ENCODE peak calls at places on chromosomes 1 and 21, in nine cellular contexts. X, F, C, G, D, T, U, K and O are unnamed samples.

GRCh38 chr1:115668579-115668978 is 26.8 kb downstream of the VANGL1 start:
- DNase-seq in C (no peak), U (no peak), D (no peak), X (no peak), T (no peak), K (no peak), G (no peak), F (no peak), O (no peak)

GRCh38 chr1:66309006-66309741 is 224.8 kb upstream of the SGIP1 start:
- DNase-seq in T (no peak), D (no peak), F (no peak), X (no peak), G (no peak), C (no peak), K (no peak), U (no peak), O (no peak)

GRCh38 chr1:58430355-58431335 is 115.9 kb downstream of the OMA1 start:
- DNase-seq in T (no peak), U (no peak), K (no peak), X (no peak), C (no peak), G (no peak), F (no peak), D (no peak), O (no peak)

GRCh38 chr1:154326546-154327465 is 1.5 kb downstream of the ATP8B2 start:
- DNase-seq in T (no peak), D (no peak), F (no peak), C (no peak), G (peak), X (no peak), K (no peak), U (no peak), O (peak)

GRCh38 chr21:34871026-34871908 is 177.8 kb downstream of the RUNX1 start:
- DNase-seq in T (no peak), K (no peak), D (no peak), U (no peak), X (no peak), C (no peak), F (no peak), G (no peak), O (no peak)

GRCh38 chr1:227763246-227764018 is 28.2 kb downstream of the SNAP47 start:
- DNase-seq in X (no peak), T (no peak), U (no peak), D (no peak), F (no peak), G (no peak), C (no peak), K (no peak), O (no peak)

GRCh38 chr1:45836451-45836850 is 33.0 kb downstream of the MAST2 start:
- DNase-seq in U (no peak), G (no peak), X (no peak), T (no peak), D (no peak), F (no peak), K (no peak), C (no peak), O (no peak)

GRCh38 chr1:2382621-2383361 is 8.6 kb downstream of the MORN1 start:
- DNase-seq in T (no peak), X (no peak), F (no peak), K (no peak), G (no peak), D (no peak), U (no peak), C (no peak), O (no peak)

GRCh38 chr1:229339520-229339919 is 3.3 kb downstream of the CCSAP start:
- DNase-seq in K (no peak), C (no peak), F (no peak), T (no peak), X (no peak), U (no peak), G (no peak), D (no peak), O (no peak)

GRCh38 chr1:218739426-218739825 is 394.3 kb downstream of the TGFB2 start:
- DNase-seq in U (no peak), G (no peak), D (no peak), X (no peak), F (no peak), C (no peak), T (no peak), K (no peak), O (no peak)

GRCh38 chr1:206125366-206125765 is 8.2 kb upstream of the AVPR1B start:
- DNase-seq in K (no peak), D (no peak), F (no peak), T (no peak), C (no peak), G (no peak), U (no peak), X (no peak), O (no peak)

GRCh38 chr1:227396539-227397355 is 78.5 kb upstream of the CDC42BPA start:
- DNase-seq in U (no peak), G (no peak), D (no peak), F (no peak), X (no peak), K (no peak), C (no peak), T (no peak), O (no peak)

GRCh38 chr1:234724517-234725176 is 114.7 kb upstream of the IRF2BP2 start:
- DNase-seq in U (no peak), T (peak), D (peak), K (peak), G (no peak), X (no peak), C (no peak), F (no peak), O (no peak)

GRCh38 chr1:54980528-54981241 is at the start of gene TMEM61:
- DNase-seq in G (no peak), F (no peak), C (no peak), D (no peak), T (peak), X (no peak), K (no peak), U (no peak), O (no peak)

GRCh38 chr1:74496699-74497098 is 15.7 kb downstream of the LRRC53 start:
- DNase-seq in K (no peak), U (no peak), C (no peak), F (no peak), X (no peak), T (no peak), G (no peak), D (no peak), O (no peak)

GRCh38 chr21:42621166-42621827 is 32.1 kb upstream of the PDE9A start:
- DNase-seq in U (no peak), D (no peak), K (no peak), F (no peak), C (no peak), G (no peak), X (no peak), T (no peak), O (no peak)

GRCh38 chr1:212045981-212046380 is 10.4 kb downstream of the DTL start:
- DNase-seq in F (no peak), X (no peak), G (no peak), C (no peak), U (no peak), T (no peak), K (no peak), D (no peak), O (no peak)

GRCh38 chr1:15717418-15718131 is 18.5 kb upstream of the SLC25A34 start:
- DNase-seq in G (no peak), D (no peak), X (no peak), T (peak), K (no peak), F (no peak), U (no peak), C (no peak), O (no peak)

GRCh38 chr1:111989531-111990025 is at the start of gene KCND3:
- DNase-seq in K (no peak), C (no peak), X (no peak), D (no peak), T (no peak), G (no peak), F (no peak), U (no peak), O (no peak)

GRCh38 chr1:5897281-5897680 is 94.9 kb downstream of the NPHP4 start:
- DNase-seq in U (no peak), G (no peak), X (no peak), D (no peak), F (no peak), C (no peak), T (no peak), K (no peak), O (no peak)

GRCh38 chr1:119797137-119797536 is 14.1 kb downstream of the REG4 start:
- DNase-seq in U (no peak), X (no peak), T (no peak), F (no peak), C (no peak), G (no peak), K (no peak), D (no peak), O (no peak)